ENCODE peak calls at places on chromosomes 1 and 21, in ten cellular contexts. L is GM12878, T is Peyer's patch, E is ovary, B is PC-9, S is neural progenitor cell, F is heart left ventricle, A is psoas muscle, O is MM.1S, V is colonic mucosa. C is an unnamed sample.

GRCh38 chr1:161267332-161267731 is 8.8 kb downstream of the PCP4L1 start:
- DNase-seq in O (no peak), A (no peak), B (no peak), E (peak; percentile 9), L (no peak), V (no peak), F (no peak), T (no peak), S (no peak), C (no peak)

GRCh38 chr1:6523566-6523965 is 30.7 kb downstream of the NOL9 start:
- DNase-seq in L (no peak), S (peak; percentile 64), A (peak; percentile 53), O (peak; percentile 13), E (no peak), V (no peak), T (no peak), F (no peak), B (peak; percentile 18), C (no peak)

GRCh38 chr1:7208647-7209180 is 423.5 kb downstream of the CAMTA1 start:
- DNase-seq in O (no peak), A (no peak), S (no peak), B (no peak), L (no peak), V (no peak), E (no peak), T (no peak), F (no peak), C (no peak)

GRCh38 chr1:155175927-155176371 is 2.3 kb downstream of the TRIM46 start:
- DNase-seq in B (no peak), T (peak; percentile 48), S (no peak), L (no peak), A (no peak), V (peak; percentile 31), O (peak; percentile 42), E (no peak), F (no peak), C (no peak)

GRCh38 chr1:1079408-1080121 is 5.5 kb upstream of the RNF223 start:
- DNase-seq in B (peak; percentile 96), V (peak; percentile 65), S (peak; percentile 80), O (no peak), E (peak; percentile 47), L (no peak), T (peak; percentile 68), F (peak; percentile 56), A (peak; percentile 65), C (peak; percentile 82)

GRCh38 chr21:37636152-37636860 is 269.7 kb downstream of the DYRK1A start:
- DNase-seq in S (no peak), O (no peak), E (no peak), B (peak; percentile 35), F (no peak), L (no peak), V (no peak), T (no peak), A (no peak), C (peak; percentile 70)

GRCh38 chr1:240152611-240153297 is 61.1 kb downstream of the FMN2 start:
- DNase-seq in F (no peak), A (no peak), E (no peak), S (no peak), B (no peak), L (no peak), O (no peak), T (no peak), V (no peak), C (no peak)

GRCh38 chr1:61776091-61776490 is 33.8 kb downstream of the PATJ start:
- DNase-seq in B (no peak), O (no peak), T (no peak), A (no peak), E (no peak), F (no peak), L (no peak), V (no peak), S (no peak), C (no peak)

GRCh38 chr1:164440222-164440621 is 118.8 kb upstream of the PBX1 start:
- DNase-seq in F (peak; percentile 60), V (no peak), A (no peak), O (peak; percentile 37), T (no peak), B (peak; percentile 15), L (no peak), S (peak; percentile 49), E (peak; percentile 11), C (no peak)

GRCh38 chr1:44505210-44505993 is 100.3 kb downstream of the RNF220 start:
- DNase-seq in F (peak; percentile 61), A (no peak), L (no peak), O (no peak), T (no peak), B (no peak), E (no peak), V (no peak), S (peak; percentile 66), C (no peak)

GRCh38 chr1:108590947-108591346 is 31.0 kb downstream of the EEIG2 start:
- DNase-seq in F (no peak), V (no peak), B (no peak), L (no peak), T (no peak), O (no peak), S (no peak), A (no peak), E (no peak), C (peak; percentile 73)

DNA sequence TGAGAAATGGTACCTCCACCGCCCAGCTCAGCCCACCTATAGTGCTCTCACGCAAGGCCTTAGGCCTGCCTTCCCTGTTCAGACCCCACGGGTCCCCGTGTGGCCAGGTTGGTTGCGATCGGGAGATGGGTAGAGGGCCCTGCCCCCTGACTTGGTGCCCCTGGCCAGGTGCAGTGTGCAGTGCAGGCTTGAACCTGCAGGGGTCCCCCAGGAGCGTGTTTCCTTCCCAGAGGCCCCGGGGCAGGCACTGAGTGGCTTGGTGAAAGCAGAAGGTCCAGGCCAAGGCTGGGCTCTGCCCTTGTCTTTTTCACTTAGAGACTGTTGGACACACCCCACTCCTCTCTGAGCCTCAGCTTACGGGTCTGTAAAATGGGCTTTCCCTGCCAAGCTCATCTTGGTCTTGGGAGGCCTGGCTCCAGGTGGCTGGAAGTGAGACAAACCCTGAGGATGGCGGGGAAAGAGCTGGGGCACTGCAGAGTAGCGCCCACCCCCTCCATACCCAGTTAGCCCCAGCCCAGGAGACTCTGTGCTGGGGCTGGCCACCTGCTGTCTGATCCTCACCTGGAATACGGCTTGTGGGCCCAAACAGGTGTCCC is 9.3 kb upstream of the HES5 start:
- DNase-seq in A (no peak), B (no peak), T (no peak), V (no peak), O (no peak), L (no peak), E (no peak), S (peak; percentile 55), F (no peak), C (no peak)
- TF ChIP-seq CTCF in A (no peak), B (peak; percentile 60), T (peak; percentile 36), V (no peak), O (peak; percentile 24), L (peak; percentile 53), E (no peak), S (peak; percentile 47), F (peak; percentile 11), C (peak; percentile 43)

GRCh38 chr1:86464819-86465218 is 3.9 kb upstream of the CLCA1 start:
- DNase-seq in S (no peak), V (no peak), T (no peak), B (no peak), E (no peak), O (no peak), L (no peak), F (no peak), A (no peak), C (no peak)
- H3K36me3 ChIP-seq in S (no peaks in the 10 kb centered on the region), V (no peaks in the 10 kb centered on the region), T (no peaks in the 10 kb centered on the region), B (no peaks in the 10 kb centered on the region), E (no peaks in the 10 kb centered on the region), O (no peaks in the 10 kb centered on the region), L (no peaks in the 10 kb centered on the region), F (no peaks in the 10 kb centered on the region), A (no peaks in the 10 kb centered on the region), C (no peaks in the 10 kb centered on the region)

DNA sequence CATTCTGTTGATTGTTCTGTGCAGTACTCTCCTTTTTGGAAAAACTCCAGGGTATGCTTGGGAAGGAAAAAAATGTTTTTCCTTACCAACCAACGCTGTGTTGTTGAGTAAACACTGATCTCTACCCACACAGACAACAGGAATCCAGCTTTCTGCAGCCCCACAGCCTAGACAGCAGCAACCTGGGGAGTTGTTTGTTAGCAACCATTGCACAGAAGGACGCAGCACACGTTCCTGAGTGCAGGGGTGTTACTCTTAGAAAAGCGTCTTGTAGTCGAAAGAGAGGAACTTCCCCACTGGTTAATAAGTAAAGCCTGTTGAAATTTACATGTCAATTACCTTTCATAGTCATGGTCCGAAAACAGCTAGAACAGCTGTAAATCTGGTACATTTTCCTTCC is 56.6 kb downstream of the SMYD2 start:
- DNase-seq in L (no peak), E (no peak), S (peak; percentile 29), V (no peak), B (no peak), A (no peak), T (no peak), F (no peak), O (no peak), C (peak; percentile 60)
- H3K4me3 ChIP-seq in L (no peak overlapping the region), E (no peak overlapping the region), S (no peak overlapping the region), V (no peak overlapping the region), B (no peak overlapping the region), A (no peak overlapping the region), T (no peak overlapping the region), F (no peak overlapping the region), O (no peak overlapping the region), C (no peak overlapping the region)

GRCh38 chr21:33478858-33479678 is 706 bp downstream of the TMEM50B start:
- DNase-seq in E (peak; percentile 32), F (peak; percentile 45), O (peak; percentile 68), T (peak; percentile 60), V (peak; percentile 47), S (peak; percentile 73), A (peak; percentile 70), B (peak; percentile 28), L (no peak), C (no peak)

GRCh38 chr21:33481314-33481943 is 1.7 kb upstream of the TMEM50B start:
- DNase-seq in F (no peak), V (no peak), E (no peak), O (no peak), L (no peak), S (no peak), B (no peak), T (no peak), A (no peak), C (no peak)

GRCh38 chr21:33478182-33478581 is 1.6 kb downstream of the TMEM50B start:
- DNase-seq in S (no peak), L (no peak), O (no peak), E (no peak), V (no peak), F (no peak), B (no peak), A (no peak), T (no peak), C (no peak)

GRCh38 chr21:33479679-33480480 is at the start of gene TMEM50B:
- DNase-seq in S (peak; percentile 97), B (peak; percentile 90), E (peak; percentile 95), T (peak; percentile 98), O (peak; percentile 99), F (peak; percentile 97), L (peak; percentile 79), V (peak; percentile 97), A (peak; percentile 97), C (peak; percentile 68)

DNA sequence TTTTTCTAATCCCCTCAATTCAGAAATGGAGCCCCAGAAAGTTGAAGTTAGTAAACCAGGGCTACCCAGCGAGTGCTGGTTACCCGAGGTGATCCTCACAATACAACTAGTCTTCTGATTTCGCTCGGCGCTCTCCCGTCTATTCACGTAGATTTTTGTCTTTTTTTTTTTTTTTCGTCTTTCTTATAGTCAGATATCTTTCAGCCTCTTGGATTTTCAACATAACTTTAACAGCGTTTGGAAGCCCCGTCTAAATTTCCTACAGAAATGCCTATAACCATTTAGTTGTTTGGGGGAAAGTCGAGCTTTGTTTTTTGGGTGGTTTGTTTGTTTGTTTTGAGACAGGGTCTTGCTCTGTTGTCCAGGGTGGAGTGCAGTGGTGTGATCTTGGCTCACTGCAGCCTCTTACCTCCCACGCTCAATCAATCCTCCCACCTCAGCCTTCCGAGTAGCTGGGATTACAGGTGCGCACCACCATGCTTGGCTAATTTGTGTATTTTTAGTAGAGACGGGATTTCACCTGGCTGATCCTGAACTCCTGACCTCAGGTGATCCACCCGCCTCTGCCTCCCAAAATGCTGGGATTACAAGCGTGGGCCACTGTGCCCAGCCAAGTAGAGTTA is 818 bp upstream of the TMEM50B start:
- DNase-seq in E (no peak), F (no peak), L (no peak), A (no peak), S (no peak), O (no peak), B (no peak), V (no peak), T (no peak), C (no peak)
- TF ChIP-seq CTCF in E (no peak), F (no peak), L (no peak), A (no peak), S (peak; percentile 2), O (no peak), B (no peak), V (no peak), T (no peak), C (no peak)

C was measured in kidney epithelial cell.